ENCODE peak calls at places on chromosomes 2 and 18, in five cellular contexts. One of them, this sample, is unnamed.

GRCh38 chr18:67359868-67360838 is 156.4 kb downstream of the DSEL start:
- DNase-seq in H54: peak
- DNase-seq in Peyer's patch: no peak
- DNase-seq in gastrocnemius medialis: peak
- DNase-seq in A549: peak
- DNase-seq in this sample: peak

GRCh38 chr18:22136395-22136794 is 33.0 kb upstream of the GATA6 start:
- DNase-seq in gastrocnemius medialis: no peak
- DNase-seq in H54: no peak
- DNase-seq in A549: no peak
- DNase-seq in Peyer's patch: no peak
- DNase-seq in this sample: no peak

GRCh38 chr18:70044626-70045025 is 97.0 kb upstream of the CD226 start:
- DNase-seq in Peyer's patch: no peak
- DNase-seq in H54: peak
- DNase-seq in A549: peak
- DNase-seq in gastrocnemius medialis: no peak
- DNase-seq in this sample: no peak

GRCh38 chr2:148503511-148503910 is 141.0 kb upstream of the EPC2 start:
- DNase-seq in Peyer's patch: no peak
- DNase-seq in H54: no peak
- DNase-seq in A549: no peak
- DNase-seq in gastrocnemius medialis: no peak
- DNase-seq in this sample: no peak

GRCh38 chr18:57789759-57790158 is 13.4 kb downstream of the ATP8B1 start:
- DNase-seq in A549: no peak
- DNase-seq in gastrocnemius medialis: no peak
- DNase-seq in H54: no peak
- DNase-seq in Peyer's patch: no peak
- DNase-seq in this sample: no peak

GRCh38 chr2:73983322-73984202 is 1.1 kb upstream of the TET3 start:
- DNase-seq in Peyer's patch: peak
- DNase-seq in H54: no peak
- DNase-seq in gastrocnemius medialis: no peak
- DNase-seq in A549: peak
- DNase-seq in this sample: peak

GRCh38 chr2:69081001-69081400 is 68.0 kb downstream of the ANTXR1 start:
- DNase-seq in H54: no peak
- DNase-seq in A549: no peak
- DNase-seq in gastrocnemius medialis: no peak
- DNase-seq in Peyer's patch: no peak
- DNase-seq in this sample: no peak

GRCh38 chr2:202378661-202379338 is 2.7 kb downstream of the BMPR2 start:
- DNase-seq in Peyer's patch: no peak
- DNase-seq in A549: no peak
- DNase-seq in gastrocnemius medialis: no peak
- DNase-seq in H54: no peak
- DNase-seq in this sample: no peak

GRCh38 chr2:147937744-147938349 is 82.7 kb downstream of the ORC4 start:
- DNase-seq in Peyer's patch: no peak
- DNase-seq in gastrocnemius medialis: no peak
- DNase-seq in A549: no peak
- DNase-seq in H54: peak
- DNase-seq in this sample: peak

GRCh38 chr18:68764016-68764415 is 33.9 kb upstream of the CCDC102B start:
- DNase-seq in Peyer's patch: no peak
- DNase-seq in gastrocnemius medialis: no peak
- DNase-seq in A549: no peak
- DNase-seq in H54: no peak
- DNase-seq in this sample: no peak

GRCh38 chr2:208129804-208130712 is at the start of gene CRYGC:
- DNase-seq in A549: no peak
- DNase-seq in H54: peak
- DNase-seq in Peyer's patch: peak
- DNase-seq in gastrocnemius medialis: no peak
- DNase-seq in this sample: no peak

GRCh38 chr18:41593276-41593675 is 361.8 kb upstream of the PIK3C3 start:
- DNase-seq in Peyer's patch: no peak
- DNase-seq in gastrocnemius medialis: no peak
- DNase-seq in A549: no peak
- DNase-seq in H54: no peak
- DNase-seq in this sample: no peak

GRCh38 chr18:61829108-61829507 is 63.7 kb downstream of the RNF152 start:
- DNase-seq in gastrocnemius medialis: no peak
- DNase-seq in H54: no peak
- DNase-seq in Peyer's patch: no peak
- DNase-seq in A549: no peak
- DNase-seq in this sample: no peak

GRCh38 chr2:229257980-229258379 is 13.1 kb downstream of the PID1 start:
- DNase-seq in H54: no peak
- DNase-seq in gastrocnemius medialis: no peak
- DNase-seq in Peyer's patch: no peak
- DNase-seq in A549: no peak
- DNase-seq in this sample: no peak

GRCh38 chr2:218569661-218570500 is 1.2 kb downstream of the CNOT9 start:
- DNase-seq in Peyer's patch: no peak
- DNase-seq in A549: no peak
- DNase-seq in gastrocnemius medialis: peak
- DNase-seq in H54: no peak
- DNase-seq in this sample: peak

GRCh38 chr2:71906357-71906973 is 241.2 kb downstream of the CYP26B1 start:
- DNase-seq in Peyer's patch: no peak
- DNase-seq in H54: no peak
- DNase-seq in gastrocnemius medialis: no peak
- DNase-seq in A549: no peak
- DNase-seq in this sample: no peak

GRCh38 chr2:206642075-206643025 is at the start of gene FAM237A:
- DNase-seq in Peyer's patch: no peak
- DNase-seq in H54: peak
- DNase-seq in A549: no peak
- DNase-seq in gastrocnemius medialis: no peak
- DNase-seq in this sample: peak

GRCh38 chr18:32208012-32208411 is 18.2 kb downstream of the MEP1B start:
- DNase-seq in Peyer's patch: no peak
- DNase-seq in A549: no peak
- DNase-seq in gastrocnemius medialis: no peak
- DNase-seq in H54: no peak
- DNase-seq in this sample: no peak

GRCh38 chr2:132496566-132496965 is 80.0 kb downstream of the GPR39 start:
- DNase-seq in Peyer's patch: no peak
- DNase-seq in H54: no peak
- DNase-seq in A549: no peak
- DNase-seq in gastrocnemius medialis: no peak
- DNase-seq in this sample: no peak

GRCh38 chr2:9547272-9547991 is 8.2 kb downstream of the ADAM17 start:
- DNase-seq in gastrocnemius medialis: no peak
- DNase-seq in Peyer's patch: no peak
- DNase-seq in A549: no peak
- DNase-seq in H54: peak
- DNase-seq in this sample: no peak

GRCh38 chr2:138432971-138433370 is 68.6 kb upstream of the SPOPL start:
- DNase-seq in Peyer's patch: no peak
- DNase-seq in gastrocnemius medialis: no peak
- DNase-seq in H54: no peak
- DNase-seq in A549: no peak
- DNase-seq in this sample: peak

GRCh38 chr2:84942964-84943421 is 28.0 kb upstream of the KCMF1 start:
- DNase-seq in Peyer's patch: no peak
- DNase-seq in gastrocnemius medialis: no peak
- DNase-seq in H54: no peak
- DNase-seq in A549: no peak
- DNase-seq in this sample: no peak

GRCh38 chr2:54454922-54455583 is 1.1 kb upstream of the SPTBN1 start:
- DNase-seq in H54: peak
- DNase-seq in Peyer's patch: no peak
- DNase-seq in gastrocnemius medialis: no peak
- DNase-seq in A549: no peak
- DNase-seq in this sample: no peak

GRCh38 chr18:79928563-79928960 is 22.9 kb downstream of the SLC66A2 start:
- DNase-seq in A549: no peak
- DNase-seq in Peyer's patch: no peak
- DNase-seq in H54: no peak
- DNase-seq in gastrocnemius medialis: no peak
- DNase-seq in this sample: no peak

GRCh38 chr2:82062469-82062868 is 1757.9 kb upstream of the LRRTM1 start:
- DNase-seq in Peyer's patch: no peak
- DNase-seq in A549: no peak
- DNase-seq in gastrocnemius medialis: no peak
- DNase-seq in H54: no peak
- DNase-seq in this sample: no peak

GRCh38 chr2:126715576-126716406 is 59.8 kb downstream of the GYPC start:
- DNase-seq in H54: no peak
- DNase-seq in A549: no peak
- DNase-seq in gastrocnemius medialis: no peak
- DNase-seq in Peyer's patch: no peak
- DNase-seq in this sample: no peak

GRCh38 chr2:43276962-43277383 is 50.6 kb upstream of the ZFP36L2 start:
- DNase-seq in Peyer's patch: no peak
- DNase-seq in H54: no peak
- DNase-seq in A549: no peak
- DNase-seq in gastrocnemius medialis: no peak
- DNase-seq in this sample: no peak

GRCh38 chr2:220445429-220446105 is 818.1 kb downstream of the SLC4A3 start:
- DNase-seq in gastrocnemius medialis: no peak
- DNase-seq in Peyer's patch: no peak
- DNase-seq in H54: no peak
- DNase-seq in A549: no peak
- DNase-seq in this sample: no peak

GRCh38 chr2:28390857-28391563 is 1.6 kb upstream of the FOSL2 start:
- DNase-seq in A549: peak
- DNase-seq in H54: peak
- DNase-seq in Peyer's patch: peak
- DNase-seq in gastrocnemius medialis: peak
- DNase-seq in this sample: peak

GRCh38 chr2:20822535-20823490 is at the start of gene LDAH:
- DNase-seq in Peyer's patch: peak
- DNase-seq in H54: peak
- DNase-seq in A549: peak
- DNase-seq in gastrocnemius medialis: peak
- DNase-seq in this sample: peak
- TF ChIP-seq POLR2A in Peyer's patch: peak
- TF ChIP-seq POLR2A in H54: peak
- TF ChIP-seq POLR2A in A549: peak
- TF ChIP-seq POLR2A in gastrocnemius medialis: peak
- TF ChIP-seq POLR2A in this sample: peak

DNA sequence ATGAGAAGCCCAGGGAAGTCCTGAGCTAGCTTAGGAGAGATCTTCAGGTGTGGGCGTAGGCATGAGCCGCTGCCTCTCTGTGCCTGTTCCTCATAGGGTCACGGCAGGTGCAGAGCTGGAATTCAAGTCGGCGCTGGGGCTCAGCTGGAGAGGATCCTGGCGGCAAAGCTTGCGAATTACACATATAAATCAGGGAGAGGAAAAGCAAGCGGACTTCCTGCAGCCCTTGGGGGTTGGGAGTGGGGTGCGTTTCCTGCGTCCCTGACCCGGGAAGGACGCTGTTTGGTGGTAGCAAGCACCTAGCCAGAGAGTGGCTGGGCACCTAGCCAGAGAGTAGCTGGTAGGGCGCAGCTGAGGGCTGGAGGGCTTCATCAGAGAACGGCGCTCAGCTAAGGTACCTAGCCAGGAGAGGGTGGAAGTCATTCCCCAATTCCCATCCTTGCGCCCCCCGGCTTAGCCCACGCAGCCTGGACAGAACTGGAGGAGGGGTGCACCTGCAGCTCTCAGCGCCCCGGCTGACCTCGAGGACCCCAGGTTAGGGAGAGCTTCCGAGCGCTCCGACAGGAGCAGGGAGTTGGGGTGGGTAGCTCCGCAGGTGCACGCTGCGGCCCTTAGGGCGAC is 459 bp upstream of the EFR3B start:
- DNase-seq in A549: peak
- DNase-seq in Peyer's patch: peak
- DNase-seq in gastrocnemius medialis: peak
- DNase-seq in H54: peak
- DNase-seq in this sample: peak
- TF ChIP-seq POLR2A in A549: peak
- TF ChIP-seq POLR2A in Peyer's patch: no peak
- TF ChIP-seq POLR2A in gastrocnemius medialis: no peak
- TF ChIP-seq POLR2A in H54: no peak
- TF ChIP-seq POLR2A in this sample: no peak

DNA sequence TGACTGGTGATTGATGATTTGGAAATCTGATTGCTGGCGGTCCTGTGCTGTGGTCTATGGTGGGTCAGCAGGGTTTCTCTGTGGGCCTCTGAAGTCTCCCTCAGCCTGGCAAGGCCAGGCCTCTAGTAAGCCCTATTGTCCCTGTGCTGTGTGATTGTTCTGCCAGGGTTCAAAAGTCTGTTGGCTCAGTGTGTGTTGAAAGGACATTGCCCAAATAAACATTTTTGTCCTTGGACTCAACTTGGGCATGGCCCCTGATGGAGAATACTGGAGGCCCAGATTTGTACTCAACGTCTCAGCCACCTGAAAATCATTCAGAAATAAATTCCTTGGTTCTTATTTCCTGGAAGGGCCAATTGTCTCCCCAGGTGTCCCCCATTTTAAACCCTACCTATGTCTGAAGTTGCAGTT is 74.4 kb downstream of the MAP4K4 start:
- DNase-seq in H54: no peak
- DNase-seq in Peyer's patch: no peak
- DNase-seq in gastrocnemius medialis: no peak
- DNase-seq in A549: no peak
- DNase-seq in this sample: no peak
- TF ChIP-seq POLR2A in H54: no peak
- TF ChIP-seq POLR2A in Peyer's patch: no peak
- TF ChIP-seq POLR2A in gastrocnemius medialis: no peak
- TF ChIP-seq POLR2A in A549: no peak
- TF ChIP-seq POLR2A in this sample: no peak

GRCh38 chr2:61671561-61672315 is 133.6 kb upstream of the XPO1 start:
- DNase-seq in A549: no peak
- DNase-seq in H54: no peak
- DNase-seq in Peyer's patch: no peak
- DNase-seq in gastrocnemius medialis: no peak
- DNase-seq in this sample: no peak

GRCh38 chr2:61675204-61675603 is 137.0 kb upstream of the XPO1 start:
- DNase-seq in A549: no peak
- DNase-seq in H54: no peak
- DNase-seq in gastrocnemius medialis: no peak
- DNase-seq in Peyer's patch: no peak
- DNase-seq in this sample: no peak

GRCh38 chr2:61670591-61671503 is 132.7 kb upstream of the XPO1 start:
- DNase-seq in gastrocnemius medialis: peak
- DNase-seq in H54: no peak
- DNase-seq in Peyer's patch: no peak
- DNase-seq in A549: peak
- DNase-seq in this sample: no peak
- TF ChIP-seq POLR2A in gastrocnemius medialis: no peak
- TF ChIP-seq POLR2A in H54: no peak
- TF ChIP-seq POLR2A in Peyer's patch: no peak
- TF ChIP-seq POLR2A in A549: no peak
- TF ChIP-seq POLR2A in this sample: no peak

GRCh38 chr2:31931916-31932315 is 78.9 kb downstream of the MEMO1 start:
- DNase-seq in H54: no peak
- DNase-seq in Peyer's patch: no peak
- DNase-seq in gastrocnemius medialis: no peak
- DNase-seq in A549: no peak
- DNase-seq in this sample: no peak
- TF ChIP-seq POLR2A in H54: no peak
- TF ChIP-seq POLR2A in Peyer's patch: no peak
- TF ChIP-seq POLR2A in gastrocnemius medialis: no peak
- TF ChIP-seq POLR2A in A549: no peak
- TF ChIP-seq POLR2A in this sample: no peak